ENCODE peak calls at places on chromosome 11, in six cellular contexts. One of them, this sample, is unnamed.

GRCh38 chr11:65863889-65864757 is 3.9 kb downstream of the MUS81 start:
- DNase-seq in NCI-H460: no peak
- DNase-seq in colonic mucosa: no peak
- DNase-seq in activated CD4-positive, alpha-beta T cell treated with anti-CD3 and anti-CD28 coated beads, Interleukin-2, amount 50 U/mL, for 4 hours: no peak
- DNase-seq in SW 1271: no peak
- DNase-seq in iPS-NIHi11: no peak
- DNase-seq in this sample: no peak

GRCh38 chr11:125443767-125444311 is 52.2 kb downstream of the FEZ1 start:
- DNase-seq in SW 1271: no peak
- DNase-seq in colonic mucosa: no peak
- DNase-seq in NCI-H460: no peak
- DNase-seq in activated CD4-positive, alpha-beta T cell treated with anti-CD3 and anti-CD28 coated beads, Interleukin-2, amount 50 U/mL, for 4 hours: no peak
- DNase-seq in iPS-NIHi11: peak
- DNase-seq in this sample: no peak

GRCh38 chr11:742571-743201 is 4.6 kb upstream of the TALDO1 start:
- DNase-seq in iPS-NIHi11: no peak
- DNase-seq in colonic mucosa: no peak
- DNase-seq in NCI-H460: no peak
- DNase-seq in activated CD4-positive, alpha-beta T cell treated with anti-CD3 and anti-CD28 coated beads, Interleukin-2, amount 50 U/mL, for 4 hours: no peak
- DNase-seq in SW 1271: no peak
- DNase-seq in this sample: no peak

GRCh38 chr11:35034401-35034800 is 104.6 kb upstream of the CD44 start:
- DNase-seq in NCI-H460: no peak
- DNase-seq in iPS-NIHi11: no peak
- DNase-seq in activated CD4-positive, alpha-beta T cell treated with anti-CD3 and anti-CD28 coated beads, Interleukin-2, amount 50 U/mL, for 4 hours: no peak
- DNase-seq in colonic mucosa: no peak
- DNase-seq in SW 1271: no peak
- DNase-seq in this sample: no peak

GRCh38 chr11:7612661-7613393 is 60.5 kb downstream of the CYB5R2 start:
- DNase-seq in activated CD4-positive, alpha-beta T cell treated with anti-CD3 and anti-CD28 coated beads, Interleukin-2, amount 50 U/mL, for 4 hours: no peak
- DNase-seq in SW 1271: no peak
- DNase-seq in iPS-NIHi11: no peak
- DNase-seq in colonic mucosa: no peak
- DNase-seq in NCI-H460: no peak
- DNase-seq in this sample: no peak

GRCh38 chr11:127017482-127017881 is 16.9 kb upstream of the KIRREL3 start:
- DNase-seq in SW 1271: no peak
- DNase-seq in iPS-NIHi11: peak
- DNase-seq in NCI-H460: no peak
- DNase-seq in activated CD4-positive, alpha-beta T cell treated with anti-CD3 and anti-CD28 coated beads, Interleukin-2, amount 50 U/mL, for 4 hours: no peak
- DNase-seq in colonic mucosa: no peak
- DNase-seq in this sample: no peak

GRCh38 chr11:76597533-76598425 is 72.8 kb downstream of the LRRC32 start:
- DNase-seq in iPS-NIHi11: no peak
- DNase-seq in colonic mucosa: no peak
- DNase-seq in SW 1271: no peak
- DNase-seq in NCI-H460: no peak
- DNase-seq in activated CD4-positive, alpha-beta T cell treated with anti-CD3 and anti-CD28 coated beads, Interleukin-2, amount 50 U/mL, for 4 hours: no peak
- DNase-seq in this sample: no peak

GRCh38 chr11:88709567-88709966 is 356.2 kb downstream of the GRM5 start:
- DNase-seq in SW 1271: no peak
- DNase-seq in colonic mucosa: peak
- DNase-seq in iPS-NIHi11: no peak
- DNase-seq in activated CD4-positive, alpha-beta T cell treated with anti-CD3 and anti-CD28 coated beads, Interleukin-2, amount 50 U/mL, for 4 hours: no peak
- DNase-seq in NCI-H460: no peak
- DNase-seq in this sample: no peak

GRCh38 chr11:47527186-47527585 is 25.7 kb downstream of the CELF1 start:
- DNase-seq in activated CD4-positive, alpha-beta T cell treated with anti-CD3 and anti-CD28 coated beads, Interleukin-2, amount 50 U/mL, for 4 hours: no peak
- DNase-seq in SW 1271: no peak
- DNase-seq in iPS-NIHi11: no peak
- DNase-seq in colonic mucosa: no peak
- DNase-seq in NCI-H460: no peak
- DNase-seq in this sample: no peak

GRCh38 chr11:119764108-119764874 is 35.3 kb upstream of the NECTIN1 start:
- DNase-seq in colonic mucosa: no peak
- DNase-seq in SW 1271: no peak
- DNase-seq in activated CD4-positive, alpha-beta T cell treated with anti-CD3 and anti-CD28 coated beads, Interleukin-2, amount 50 U/mL, for 4 hours: no peak
- DNase-seq in iPS-NIHi11: no peak
- DNase-seq in NCI-H460: no peak
- DNase-seq in this sample: no peak

GRCh38 chr11:1781593-1781975 is 17.9 kb upstream of the CTSD start:
- DNase-seq in colonic mucosa: no peak
- DNase-seq in SW 1271: no peak
- DNase-seq in iPS-NIHi11: no peak
- DNase-seq in NCI-H460: no peak
- DNase-seq in activated CD4-positive, alpha-beta T cell treated with anti-CD3 and anti-CD28 coated beads, Interleukin-2, amount 50 U/mL, for 4 hours: no peak
- DNase-seq in this sample: no peak

GRCh38 chr11:76314741-76315090 is 66.2 kb downstream of the THAP12 start:
- DNase-seq in iPS-NIHi11: no peak
- DNase-seq in SW 1271: no peak
- DNase-seq in activated CD4-positive, alpha-beta T cell treated with anti-CD3 and anti-CD28 coated beads, Interleukin-2, amount 50 U/mL, for 4 hours: no peak
- DNase-seq in colonic mucosa: no peak
- DNase-seq in NCI-H460: no peak
- DNase-seq in this sample: no peak

GRCh38 chr11:86805873-86806310 is 5.5 kb downstream of the PRSS23 start:
- DNase-seq in activated CD4-positive, alpha-beta T cell treated with anti-CD3 and anti-CD28 coated beads, Interleukin-2, amount 50 U/mL, for 4 hours: no peak
- DNase-seq in SW 1271: no peak
- DNase-seq in iPS-NIHi11: no peak
- DNase-seq in NCI-H460: no peak
- DNase-seq in colonic mucosa: no peak
- DNase-seq in this sample: no peak

GRCh38 chr11:76330651-76331050 is 50.3 kb downstream of the THAP12 start:
- DNase-seq in iPS-NIHi11: no peak
- DNase-seq in NCI-H460: no peak
- DNase-seq in colonic mucosa: no peak
- DNase-seq in activated CD4-positive, alpha-beta T cell treated with anti-CD3 and anti-CD28 coated beads, Interleukin-2, amount 50 U/mL, for 4 hours: no peak
- DNase-seq in SW 1271: no peak
- DNase-seq in this sample: no peak

GRCh38 chr11:75371930-75372876 is 20.7 kb upstream of the ARRB1 start:
- DNase-seq in NCI-H460: peak
- DNase-seq in SW 1271: no peak
- DNase-seq in colonic mucosa: peak
- DNase-seq in activated CD4-positive, alpha-beta T cell treated with anti-CD3 and anti-CD28 coated beads, Interleukin-2, amount 50 U/mL, for 4 hours: no peak
- DNase-seq in iPS-NIHi11: no peak
- DNase-seq in this sample: no peak

GRCh38 chr11:57116654-57117053 is 65.1 kb upstream of the LRRC55 start:
- DNase-seq in activated CD4-positive, alpha-beta T cell treated with anti-CD3 and anti-CD28 coated beads, Interleukin-2, amount 50 U/mL, for 4 hours: no peak
- DNase-seq in iPS-NIHi11: peak
- DNase-seq in NCI-H460: peak
- DNase-seq in colonic mucosa: peak
- DNase-seq in SW 1271: no peak
- DNase-seq in this sample: no peak

GRCh38 chr11:44268073-44268806 is 41.7 kb downstream of the ALX4 start:
- DNase-seq in activated CD4-positive, alpha-beta T cell treated with anti-CD3 and anti-CD28 coated beads, Interleukin-2, amount 50 U/mL, for 4 hours: no peak
- DNase-seq in iPS-NIHi11: no peak
- DNase-seq in colonic mucosa: no peak
- DNase-seq in NCI-H460: no peak
- DNase-seq in SW 1271: no peak
- DNase-seq in this sample: no peak

GRCh38 chr11:91805293-91805692 is 419.3 kb upstream of the FAT3 start:
- DNase-seq in activated CD4-positive, alpha-beta T cell treated with anti-CD3 and anti-CD28 coated beads, Interleukin-2, amount 50 U/mL, for 4 hours: no peak
- DNase-seq in SW 1271: no peak
- DNase-seq in colonic mucosa: no peak
- DNase-seq in iPS-NIHi11: no peak
- DNase-seq in NCI-H460: no peak
- DNase-seq in this sample: no peak

GRCh38 chr11:18853086-18853720 is 61.6 kb upstream of the PTPN5 start:
- DNase-seq in iPS-NIHi11: peak
- DNase-seq in SW 1271: no peak
- DNase-seq in NCI-H460: peak
- DNase-seq in activated CD4-positive, alpha-beta T cell treated with anti-CD3 and anti-CD28 coated beads, Interleukin-2, amount 50 U/mL, for 4 hours: no peak
- DNase-seq in colonic mucosa: no peak
- DNase-seq in this sample: no peak

GRCh38 chr11:75577198-75577597 is 15.1 kb downstream of the SERPINH1 start:
- DNase-seq in iPS-NIHi11: peak
- DNase-seq in activated CD4-positive, alpha-beta T cell treated with anti-CD3 and anti-CD28 coated beads, Interleukin-2, amount 50 U/mL, for 4 hours: peak
- DNase-seq in SW 1271: no peak
- DNase-seq in colonic mucosa: peak
- DNase-seq in NCI-H460: no peak
- DNase-seq in this sample: peak

GRCh38 chr11:23509023-23509422 is 648.7 kb upstream of the CCDC179 start:
- DNase-seq in colonic mucosa: no peak
- DNase-seq in SW 1271: no peak
- DNase-seq in NCI-H460: no peak
- DNase-seq in iPS-NIHi11: no peak
- DNase-seq in activated CD4-positive, alpha-beta T cell treated with anti-CD3 and anti-CD28 coated beads, Interleukin-2, amount 50 U/mL, for 4 hours: no peak
- DNase-seq in this sample: no peak

GRCh38 chr11:14067686-14068085 is 105.2 kb downstream of the SPON1 start:
- DNase-seq in SW 1271: no peak
- DNase-seq in iPS-NIHi11: no peak
- DNase-seq in colonic mucosa: no peak
- DNase-seq in NCI-H460: no peak
- DNase-seq in activated CD4-positive, alpha-beta T cell treated with anti-CD3 and anti-CD28 coated beads, Interleukin-2, amount 50 U/mL, for 4 hours: no peak
- DNase-seq in this sample: no peak

GRCh38 chr11:45457649-45458048 is 171.5 kb upstream of the SYT13 start:
- DNase-seq in NCI-H460: peak
- DNase-seq in iPS-NIHi11: no peak
- DNase-seq in colonic mucosa: no peak
- DNase-seq in activated CD4-positive, alpha-beta T cell treated with anti-CD3 and anti-CD28 coated beads, Interleukin-2, amount 50 U/mL, for 4 hours: no peak
- DNase-seq in SW 1271: no peak
- DNase-seq in this sample: no peak

GRCh38 chr11:61994981-61995380 is 27.5 kb upstream of the FTH1 start:
- DNase-seq in activated CD4-positive, alpha-beta T cell treated with anti-CD3 and anti-CD28 coated beads, Interleukin-2, amount 50 U/mL, for 4 hours: no peak
- DNase-seq in SW 1271: no peak
- DNase-seq in iPS-NIHi11: no peak
- DNase-seq in colonic mucosa: no peak
- DNase-seq in NCI-H460: no peak
- DNase-seq in this sample: no peak

GRCh38 chr11:95419915-95420314 is 188.9 kb upstream of the SESN3 start:
- DNase-seq in iPS-NIHi11: no peak
- DNase-seq in SW 1271: no peak
- DNase-seq in activated CD4-positive, alpha-beta T cell treated with anti-CD3 and anti-CD28 coated beads, Interleukin-2, amount 50 U/mL, for 4 hours: no peak
- DNase-seq in NCI-H460: no peak
- DNase-seq in colonic mucosa: no peak
- DNase-seq in this sample: no peak

GRCh38 chr11:13010737-13011342 is 1.7 kb downstream of the RASSF10 start:
- DNase-seq in iPS-NIHi11: peak
- DNase-seq in colonic mucosa: peak
- DNase-seq in SW 1271: no peak
- DNase-seq in NCI-H460: no peak
- DNase-seq in activated CD4-positive, alpha-beta T cell treated with anti-CD3 and anti-CD28 coated beads, Interleukin-2, amount 50 U/mL, for 4 hours: no peak
- DNase-seq in this sample: no peak

GRCh38 chr11:58784995-58785394 is 53.3 kb upstream of the GLYAT start:
- DNase-seq in colonic mucosa: no peak
- DNase-seq in activated CD4-positive, alpha-beta T cell treated with anti-CD3 and anti-CD28 coated beads, Interleukin-2, amount 50 U/mL, for 4 hours: no peak
- DNase-seq in SW 1271: no peak
- DNase-seq in NCI-H460: no peak
- DNase-seq in iPS-NIHi11: no peak
- DNase-seq in this sample: no peak

GRCh38 chr11:106999203-106999602 is 19.1 kb downstream of the GUCY1A2 start:
- DNase-seq in colonic mucosa: no peak
- DNase-seq in iPS-NIHi11: no peak
- DNase-seq in NCI-H460: no peak
- DNase-seq in activated CD4-positive, alpha-beta T cell treated with anti-CD3 and anti-CD28 coated beads, Interleukin-2, amount 50 U/mL, for 4 hours: no peak
- DNase-seq in SW 1271: no peak
- DNase-seq in this sample: no peak

GRCh38 chr11:121340010-121340580 is 47.5 kb downstream of the SC5D start:
- DNase-seq in iPS-NIHi11: no peak
- DNase-seq in colonic mucosa: no peak
- DNase-seq in NCI-H460: no peak
- DNase-seq in activated CD4-positive, alpha-beta T cell treated with anti-CD3 and anti-CD28 coated beads, Interleukin-2, amount 50 U/mL, for 4 hours: no peak
- DNase-seq in SW 1271: no peak
- DNase-seq in this sample: no peak

GRCh38 chr11:62242021-62242420 is at the start of gene SCGB1D2:
- DNase-seq in NCI-H460: no peak
- DNase-seq in colonic mucosa: no peak
- DNase-seq in activated CD4-positive, alpha-beta T cell treated with anti-CD3 and anti-CD28 coated beads, Interleukin-2, amount 50 U/mL, for 4 hours: no peak
- DNase-seq in iPS-NIHi11: peak
- DNase-seq in SW 1271: no peak
- DNase-seq in this sample: no peak

GRCh38 chr11:68164437-68164836 is 43.2 kb upstream of the CHKA start:
- DNase-seq in iPS-NIHi11: no peak
- DNase-seq in SW 1271: no peak
- DNase-seq in NCI-H460: no peak
- DNase-seq in colonic mucosa: no peak
- DNase-seq in activated CD4-positive, alpha-beta T cell treated with anti-CD3 and anti-CD28 coated beads, Interleukin-2, amount 50 U/mL, for 4 hours: no peak
- DNase-seq in this sample: no peak

GRCh38 chr11:114318361-114318760 is 22.2 kb downstream of the NNMT start:
- DNase-seq in colonic mucosa: no peak
- DNase-seq in activated CD4-positive, alpha-beta T cell treated with anti-CD3 and anti-CD28 coated beads, Interleukin-2, amount 50 U/mL, for 4 hours: no peak
- DNase-seq in SW 1271: no peak
- DNase-seq in iPS-NIHi11: no peak
- DNase-seq in NCI-H460: no peak
- DNase-seq in this sample: no peak